ENCODE peak calls at places on chromosomes 7 and 10, in four cellular contexts. M is H1, J is GM12878, F is K562. K is an unnamed sample.
A peak's percentile ranks its signal among the peaks of the same experiment; 100 is the strongest.

GRCh38 chr7:131329176-131329570 is 1.5 kb downstream of the MKLN1 start:
- DNase-seq in M (no peak), J (no peak), F (peak; percentile 40), K (no peak)

GRCh38 chr7:87193912-87194311 is 25.6 kb downstream of the TMEM243 start:
- DNase-seq in M (no peak), J (no peak), F (no peak), K (no peak)

GRCh38 chr10:116960066-116960465 is 44.9 kb downstream of the SHTN1 start:
- DNase-seq in M (no peak), J (no peak), F (no peak), K (no peak)

GRCh38 chr10:72235544-72236279 is 19.6 kb upstream of the ASCC1 start:
- DNase-seq in M (no peak), J (no peak), F (no peak), K (no peak)

GRCh38 chr10:62625484-62625883 is 179.0 kb upstream of the ADO start:
- DNase-seq in M (no peak), J (no peak), F (no peak), K (no peak)

GRCh38 chr7:96729795-96730194 is 20.1 kb upstream of the SEM1 start:
- DNase-seq in M (no peak), J (no peak), F (no peak), K (no peak)

GRCh38 chr10:3292601-3293000 is 120.0 kb upstream of the PITRM1 start:
- DNase-seq in M (no peak), J (no peak), F (no peak), K (no peak)

GRCh38 chr7:131723926-131724325 is 167.5 kb upstream of the PODXL start:
- DNase-seq in M (no peak), J (no peak), F (no peak), K (peak; percentile 4)

GRCh38 chr10:44066211-44066837 is 318.6 kb downstream of the CXCL12 start:
- DNase-seq in M (no peak), J (no peak), F (no peak), K (no peak)

GRCh38 chr7:82376739-82377138 is 66.8 kb downstream of the CACNA2D1 start:
- DNase-seq in M (no peak), J (no peak), F (no peak), K (no peak)

GRCh38 chr10:114504769-114505579 is 100.7 kb upstream of the AFAP1L2 start:
- DNase-seq in M (no peak), J (no peak), F (no peak), K (peak; percentile 67)

GRCh38 chr7:2478800-2479199 is 2.6 kb upstream of the GRIFIN start:
- DNase-seq in M (no peak), J (no peak), F (no peak), K (no peak)

GRCh38 chr10:131609176-131609575 is 291.6 kb upstream of the PPP2R2D start:
- DNase-seq in M (no peak), J (no peak), F (no peak), K (no peak)

GRCh38 chr10:85061401-85061800 is 733.0 kb downstream of the CCSER2 start:
- DNase-seq in M (no peak), J (no peak), F (no peak), K (no peak)

GRCh38 chr7:27184342-27185012 is 555 bp downstream of the HOXA11 start:
- DNase-seq in M (no peak), J (no peak), F (no peak), K (no peak)
- TF ChIP-seq SRF in M (no peak), J (no peak), F (no peak), K (no peak)

GRCh38 chr10:13049774-13050420 is 48.4 kb upstream of the CCDC3 start:
- DNase-seq in M (no peak), J (no peak), F (no peak), K (no peak)

GRCh38 chr10:13051126-13051694 is 48.8 kb upstream of the OPTN start:
- DNase-seq in M (no peak), J (no peak), F (no peak), K (no peak)

GRCh38 chr10:13056461-13057077 is 43.4 kb upstream of the OPTN start:
- DNase-seq in M (no peak), J (no peak), F (no peak), K (no peak)

GRCh38 chr10:13053794-13054462 is 46.0 kb upstream of the OPTN start:
- DNase-seq in M (no peak), J (no peak), F (no peak), K (no peak)

DNA sequence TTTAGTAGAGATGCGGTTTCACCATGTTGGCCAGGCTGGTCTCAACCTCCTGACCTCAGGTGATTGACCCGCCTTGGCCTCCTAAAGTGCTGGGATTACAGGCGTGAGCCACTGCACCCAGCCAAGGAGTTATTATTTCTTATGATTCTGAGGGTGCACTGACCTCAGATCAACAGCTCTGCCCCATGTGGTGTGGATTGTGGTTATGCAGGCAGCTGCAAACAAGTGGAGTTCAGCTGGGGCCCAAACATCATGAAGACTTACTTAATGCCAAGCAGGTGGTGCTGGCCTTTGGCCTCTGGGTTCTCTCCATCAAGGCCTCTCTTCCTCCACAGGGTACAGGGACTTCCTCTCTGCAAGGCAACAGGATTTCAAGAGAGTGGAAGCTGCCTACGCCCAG is 45.1 kb upstream of the OPTN start:
- DNase-seq in M (no peak), J (no peak), F (no peak), K (no peak)
- TF ChIP-seq TAF1 in M (no peak), J (no peak), F (no peak), K (no peak)

DNA sequence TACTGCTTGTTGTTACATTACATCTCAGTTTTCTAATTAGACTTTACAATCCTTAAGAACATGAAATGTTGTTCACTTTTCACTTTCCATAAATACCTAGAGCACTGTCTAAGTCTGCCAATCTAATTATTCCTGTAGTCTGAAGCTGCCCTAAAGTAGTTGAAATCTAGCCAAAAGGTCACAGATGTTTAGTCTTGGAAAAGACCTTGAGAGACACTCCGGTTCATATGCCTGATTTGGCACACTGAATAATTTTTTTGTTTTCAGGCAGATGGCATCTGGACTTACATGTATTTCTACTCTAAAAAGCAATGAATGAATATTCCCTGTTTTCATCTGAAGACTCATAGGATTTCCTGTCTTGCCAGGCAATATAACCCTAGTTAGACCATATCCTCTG is 359.1 kb downstream of the ANKRD7 start:
- DNase-seq in M (no peak), J (no peak), F (no peak), K (no peak)
- TF ChIP-seq SRF in M (no peak), J (no peak), F (no peak), K (no peak)

GRCh38 chr10:96283756-96284155 is 12.4 kb upstream of the BLNK start:
- DNase-seq in M (no peak), J (no peak), F (no peak), K (no peak)

GRCh38 chr10:96283351-96283750 is 12.0 kb upstream of the BLNK start:
- DNase-seq in M (no peak), J (no peak), F (no peak), K (no peak)

GRCh38 chr10:96287392-96288105 is 16.2 kb upstream of the BLNK start:
- DNase-seq in M (no peak), J (peak; percentile 93), F (no peak), K (peak; percentile 72)

GRCh38 chr10:96288151-96288621 is 16.0 kb upstream of the DNTT start:
- DNase-seq in M (no peak), J (peak; percentile 84), F (no peak), K (no peak)

DNA sequence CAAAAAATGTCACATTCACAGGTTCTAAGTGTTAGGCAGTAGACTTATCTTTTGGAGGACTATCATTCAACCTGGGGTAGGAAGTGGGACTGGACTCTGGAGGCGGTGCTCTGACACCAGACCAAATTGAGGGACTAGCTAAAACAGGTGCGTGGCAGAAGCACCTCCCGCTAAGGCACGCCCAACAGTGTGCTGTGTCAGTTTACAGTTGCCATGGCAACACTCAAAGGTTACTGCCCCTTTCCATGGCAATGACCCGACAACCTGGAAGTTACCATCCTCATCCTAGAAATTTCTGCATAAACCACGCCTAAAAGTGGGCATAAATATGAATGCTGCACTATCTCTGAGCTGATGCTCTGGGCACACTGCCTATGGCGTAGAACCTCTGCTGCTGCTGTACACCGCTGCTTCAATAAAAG is 14.0 kb upstream of the BLNK start:
- DNase-seq in M (no peak), J (no peak), F (no peak), K (no peak)
- TF ChIP-seq TAF1 in M (no peak), J (no peak), F (no peak), K (no peak)

GRCh38 chr10:130361351-130362105 is 225.3 kb downstream of the GLRX3 start:
- DNase-seq in M (no peak), J (no peak), F (no peak), K (no peak)
- TF ChIP-seq SRF in M (no peak), J (no peak), F (no peak), K (no peak)